ENCODE peak calls at places on chromosomes 11 and 22, in six cellular contexts. W is chondrocyte; T is dorsolateral prefrontal cortex; C is effector memory CD8-positive, alpha-beta T cell; L is stimulated activated CD4-positive, alpha-beta T cell treated with anti-CD3 and anti-CD28 coated beads, Interleukin-2, amount 100 ng/mL, for 24 hours; K is stromal cell of bone marrow. X is an unnamed sample.
A peak's percentile ranks its signal among the peaks of the same experiment; 100 is the strongest.

GRCh38 chr22:44532466-44533025 is 34.5 kb upstream of the RTL6 start:
- DNase-seq in L (no peak), W (no peak), C (no peak), T (no peak), K (no peak), X (no peak)

GRCh38 chr11:76680517-76681425 is 10.2 kb upstream of the LRRC32 start:
- DNase-seq in K (peak; percentile 44), T (peak; percentile 49), L (peak; percentile 68), C (peak; percentile 53), W (no peak), X (peak; percentile 88)

GRCh38 chr11:101706541-101706940 is 122.7 kb upstream of the TRPC6 start:
- DNase-seq in W (no peak), K (no peak), L (no peak), C (no peak), T (no peak), X (no peak)

GRCh38 chr11:11036185-11037161 is 178.6 kb upstream of the ZBED5 start:
- DNase-seq in T (peak; percentile 46), C (peak; percentile 26), L (no peak), K (no peak), W (no peak), X (no peak)

GRCh38 chr22:30348837-30349236 is 7.9 kb downstream of the SF3A1 start:
- DNase-seq in W (no peak), T (no peak), L (no peak), C (no peak), K (no peak), X (no peak)

GRCh38 chr11:45779602-45780001 is 25.3 kb upstream of the SLC35C1 start:
- DNase-seq in W (no peak), L (no peak), T (no peak), C (no peak), K (no peak), X (no peak)

GRCh38 chr11:78801161-78801884 is 226.7 kb upstream of the NARS2 start:
- DNase-seq in K (peak; percentile 99), C (no peak), L (no peak), T (no peak), W (no peak), X (no peak)

GRCh38 chr22:45254388-45254787 is 13.7 kb upstream of the KIAA0930 start:
- DNase-seq in C (no peak), T (no peak), W (no peak), L (no peak), K (no peak), X (no peak)

GRCh38 chr11:5004429-5005274 is 10.0 kb downstream of the OR51L1 start:
- DNase-seq in L (peak; percentile 45), C (no peak), T (peak; percentile 77), K (peak; percentile 39), W (no peak), X (peak; percentile 53)

GRCh38 chr11:121650520-121651266 is 197.9 kb upstream of the SORL1-AS1 start:
- DNase-seq in K (no peak), L (peak; percentile 18), T (no peak), C (no peak), W (no peak), X (no peak)

GRCh38 chr22:24434472-24435322 is 7.3 kb downstream of the ADORA2A start:
- DNase-seq in T (no peak), L (peak; percentile 73), W (peak; percentile 60), K (peak; percentile 20), C (peak; percentile 78), X (no peak)

GRCh38 chr11:119367661-119368120 is 13.8 kb downstream of the USP2 start:
- DNase-seq in T (no peak), K (no peak), C (no peak), L (no peak), W (peak; percentile 28), X (no peak)

GRCh38 chr11:85170184-85170583 is 457.0 kb downstream of the DLG2 start:
- DNase-seq in W (no peak), K (peak; percentile 3), L (no peak), C (no peak), T (no peak), X (no peak)

GRCh38 chr11:19032990-19033389 is 27.5 kb downstream of the MRGPRX2 start:
- DNase-seq in T (no peak), K (no peak), L (no peak), C (no peak), W (no peak), X (no peak)

GRCh38 chr11:45091563-45092392 is 54.7 kb upstream of the PRDM11 start:
- DNase-seq in C (no peak), W (no peak), L (no peak), K (no peak), T (no peak), X (no peak)

GRCh38 chr22:28674121-28674563 is 5.5 kb downstream of the TTC28 start:
- DNase-seq in W (no peak), K (no peak), L (no peak), C (peak; percentile 40), T (no peak), X (no peak)

X was measured in neural crest cell.